ENCODE peak calls at places on chromosomes 4 and X, in eight cellular contexts. E, Y, H, B, D, O, C and P are unnamed samples.
A peak's percentile ranks its signal among the peaks of the same experiment; 100 is the strongest.

GRCh38 chr4:180652533-180652932 is 1590.7 kb upstream of the TENM3 start:
- DNase-seq in E (no peak), Y (no peak), H (no peak), B (no peak), D (no peak), O (no peak), C (no peak), P (no peak)

GRCh38 chr4:98447648-98448047 is 186.5 kb downstream of the RAP1GDS1 start:
- DNase-seq in E (no peak), Y (no peak), H (no peak), B (no peak), D (no peak), O (no peak), C (peak; percentile 47), P (peak; percentile 16)

GRCh38 chr4:77861500-77861899 is 1.1 kb upstream of the MRPL1 start:
- DNase-seq in E (no peak), Y (peak; percentile 7), H (no peak), B (no peak), D (no peak), O (no peak), C (peak; percentile 9), P (peak; percentile 28)

GRCh38 chr4:128241425-128241913 is 46.1 kb downstream of the PGRMC2 start:
- DNase-seq in E (no peak), Y (peak; percentile 11), H (no peak), B (no peak), D (peak; percentile 92), O (peak; percentile 32), C (peak; percentile 98), P (no peak)

GRCh38 chr4:89298160-89298559 is 9.4 kb downstream of the GPRIN3 start:
- DNase-seq in E (peak; percentile 31), Y (no peak), H (no peak), B (no peak), D (no peak), O (no peak), C (no peak), P (peak; percentile 66)

GRCh38 chrX:99301990-99302389 is 1108.1 kb downstream of the PCDH19 start:
- DNase-seq in E (no peak), Y (peak; percentile 0), H (no peak), B (no peak), D (peak; percentile 0), O (no peak), C (peak; percentile 13), P (peak; percentile 64)

GRCh38 chrX:49956313-49956712 is 33.9 kb downstream of the CLCN5 start:
- DNase-seq in E (no peak), Y (no peak), H (no peak), B (no peak), D (no peak), O (no peak), C (no peak), P (peak; percentile 19)

GRCh38 chr4:147626903-147627302 is 9.7 kb downstream of the TMEM184C start:
- DNase-seq in E (no peak), Y (no peak), H (no peak), B (no peak), D (no peak), O (no peak), C (no peak), P (no peak)

GRCh38 chrX:1925053-1925481 is 310.2 kb downstream of the ASMT start:
- DNase-seq in E (no peak), Y (no peak), H (no peak), B (no peak), D (no peak), O (no peak), C (no peak), P (no peak)

GRCh38 chr4:53863731-53864130 is 200.7 kb downstream of the CHIC2 start:
- DNase-seq in E (no peak), Y (no peak), H (no peak), B (no peak), D (no peak), O (no peak), C (no peak), P (peak; percentile 26)

GRCh38 chr4:183987987-183988392 is 82.9 kb downstream of the STOX2 start:
- DNase-seq in E (no peak), Y (peak; percentile 82), H (peak; percentile 28), B (no peak), D (peak; percentile 94), O (peak; percentile 52), C (peak; percentile 96), P (peak; percentile 95)